ENCODE peak calls at places on chromosomes 11 and 22, in four cellular contexts. D is kidney epithelial cell, S is tibial nerve, A is GM06990. E is an unnamed sample.

GRCh38 chr22:36398602-36399472 is 11.1 kb upstream of the MYH9 start:
- DNase-seq in D (no peak), S (no peak), A (no peak), E (no peak)

GRCh38 chr11:112453601-112454577 is 193.2 kb upstream of the PLET1 start:
- DNase-seq in D (no peak), S (no peak), A (no peak), E (peak; percentile 9)

GRCh38 chr11:12434255-12434654 is 56.9 kb downstream of the PARVA start:
- DNase-seq in D (no peak), S (no peak), A (no peak), E (no peak)

GRCh38 chr11:116725434-116726221 is 47.2 kb downstream of the BUD13 start:
- DNase-seq in D (no peak), S (no peak), A (no peak), E (no peak)

GRCh38 chr11:111982532-111983186 is 42.5 kb upstream of the DLAT start:
- DNase-seq in D (no peak), S (no peak), A (no peak), E (no peak)

GRCh38 chr11:4467043-4467442 is 15.4 kb upstream of the OR52K1 start:
- DNase-seq in D (no peak), S (no peak), A (no peak), E (no peak)

GRCh38 chr11:62664405-62665074 is 470 bp downstream of the C11orf98 start:
- DNase-seq in D (no peak), S (no peak), A (no peak), E (no peak)

GRCh38 chr11:107172996-107173395 is 154.7 kb upstream of the GUCY1A2 start:
- DNase-seq in D (no peak), S (no peak), A (no peak), E (no peak)

GRCh38 chr22:22787151-22787550 is 100.5 kb upstream of the IGLL5 start:
- DNase-seq in D (no peak), S (no peak), A (no peak), E (no peak)

GRCh38 chr22:24289138-24289537 is 18.5 kb downstream of the SPECC1L start:
- DNase-seq in D (no peak), S (no peak), A (no peak), E (no peak)

GRCh38 chr11:46491661-46492331 is 100.2 kb upstream of the CHRM4 start:
- DNase-seq in D (no peak), S (no peak), A (no peak), E (no peak)

GRCh38 chr22:27632451-27633295 is 168.9 kb downstream of the MN1 start:
- DNase-seq in D (no peak), S (no peak), A (no peak), E (no peak)

GRCh38 chr11:133070790-133071189 is 461.5 kb downstream of the OPCML start:
- DNase-seq in D (no peak), S (no peak), A (no peak), E (no peak)

GRCh38 chr11:103367650-103368049 is 258.4 kb downstream of the DYNC2H1 start:
- DNase-seq in D (no peak), S (no peak), A (no peak), E (no peak)

GRCh38 chr11:91876746-91877145 is 347.9 kb upstream of the FAT3 start:
- DNase-seq in D (no peak), S (no peak), A (no peak), E (no peak)

GRCh38 chr11:134124660-134125451 is 56.0 kb downstream of the JAM3 start:
- DNase-seq in D (no peak), S (peak; percentile 40), A (no peak), E (no peak)

GRCh38 chr22:48485144-48486135 is 1342.2 kb downstream of the BRD1 start:
- DNase-seq in D (no peak), S (no peak), A (no peak), E (no peak)

GRCh38 chr11:27864046-27865025 is 164.1 kb upstream of the BDNF start:
- DNase-seq in D (peak; percentile 82), S (no peak), A (no peak), E (no peak)

GRCh38 chr11:76048763-76049162 is 157.5 kb downstream of the WNT11 start:
- DNase-seq in D (no peak), S (no peak), A (peak; percentile 20), E (peak; percentile 16)

GRCh38 chr11:10317776-10318526 is 13.1 kb downstream of the ADM start:
- DNase-seq in D (no peak), S (no peak), A (peak; percentile 70), E (no peak)

GRCh38 chr11:65611028-65611757 is 2.8 kb downstream of the MAP3K11 start:
- DNase-seq in D (no peak), S (no peak), A (no peak), E (no peak)

GRCh38 chr22:30591191-30591587 is 521 bp downstream of the PES1 start:
- DNase-seq in D (no peak), S (no peak), A (no peak), E (no peak)

GRCh38 chr11:1943977-1944376 is 3.2 kb upstream of the MRPL23 start:
- DNase-seq in D (no peak), S (no peak), A (no peak), E (no peak)

GRCh38 chr11:110087820-110088534 is 5.2 kb upstream of the ZC3H12C start:
- DNase-seq in D (peak; percentile 70), S (no peak), A (no peak), E (no peak)

GRCh38 chr22:26972281-26972680 is 314.9 kb downstream of the MIAT start:
- DNase-seq in D (no peak), S (no peak), A (no peak), E (no peak)

GRCh38 chr11:2122222-2122906 is 16.8 kb downstream of the IGF2 start:
- DNase-seq in D (no peak), S (no peak), A (no peak), E (no peak)

GRCh38 chr22:25853078-25853477 is 111.1 kb downstream of the MYO18B start:
- DNase-seq in D (no peak), S (no peak), A (no peak), E (no peak)

GRCh38 chr22:37627545-37627944 is 11.9 kb upstream of the SH3BP1 start:
- DNase-seq in D (no peak), S (no peak), A (no peak), E (peak; percentile 54)

GRCh38 chr11:96326954-96327353 is 16.0 kb downstream of the MAML2 start:
- DNase-seq in D (no peak), S (no peak), A (no peak), E (no peak)

GRCh38 chr11:37657645-37658044 is 1059.6 kb upstream of the RAG2 start:
- DNase-seq in D (no peak), S (no peak), A (no peak), E (no peak)

GRCh38 chr11:44564198-44564597 is 1.3 kb upstream of the CD82 start:
- DNase-seq in D (no peak), S (no peak), A (no peak), E (no peak)

GRCh38 chr22:35452351-35452781 is 52.4 kb downstream of the MCM5 start:
- DNase-seq in D (no peak), S (no peak), A (no peak), E (no peak)

GRCh38 chr22:49547751-49548239 is 279.9 kb downstream of the BRD1 start:
- DNase-seq in D (no peak), S (no peak), A (no peak), E (no peak)
- H3K36me3 ChIP-seq in D (no peaks in the 10 kb centered on the region), S (no peaks in the 10 kb centered on the region), A (no peaks in the 10 kb centered on the region), E (no peaks in the 10 kb centered on the region)

GRCh38 chr11:78752528-78752927 is 177.9 kb upstream of the NARS2 start:
- DNase-seq in D (no peak), S (no peak), A (no peak), E (no peak)
- H3K36me3 ChIP-seq in D (peaks cover 1% of the 10 kb centered on the region), S (no peaks in the 10 kb centered on the region), A (no peaks in the 10 kb centered on the region), E (no peaks in the 10 kb centered on the region)

DNA sequence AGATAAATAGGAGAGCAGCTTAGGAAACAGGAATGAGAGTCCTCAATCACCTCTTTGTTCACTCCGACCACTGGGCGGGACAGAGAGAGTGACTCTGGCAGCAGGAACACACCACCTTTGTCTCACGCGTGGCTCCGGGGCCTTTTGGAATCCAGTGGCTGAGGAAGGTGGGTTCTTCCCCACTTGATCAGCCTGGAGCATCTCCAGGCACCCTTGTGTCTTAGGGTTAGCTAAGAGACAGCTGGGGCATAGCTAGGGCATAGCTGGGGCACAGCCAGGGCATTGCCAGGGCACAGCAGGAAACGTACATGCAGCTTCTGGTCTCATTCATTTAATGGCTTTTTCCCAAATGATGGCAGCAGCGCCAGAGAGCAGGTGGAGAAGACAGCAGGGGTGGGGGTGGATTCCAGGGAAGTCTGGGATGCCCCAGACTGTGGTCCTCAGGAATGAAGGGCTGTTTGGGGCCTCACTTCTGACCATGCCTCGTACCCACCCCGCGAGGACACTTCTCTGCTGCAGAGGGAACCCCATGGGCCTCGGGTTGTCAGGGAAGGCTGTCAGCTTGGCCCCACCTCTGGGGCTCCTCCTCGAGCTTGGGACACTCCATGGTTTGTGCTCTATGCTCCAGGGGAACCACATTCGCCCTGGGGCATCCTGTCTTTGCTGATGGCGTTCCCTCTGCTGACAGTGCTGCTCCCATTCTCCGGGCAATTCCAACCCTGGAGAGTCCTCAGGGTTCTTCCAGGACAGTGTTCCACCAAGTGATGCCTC is 30.4 kb upstream of the SHANK2 start:
- DNase-seq in D (no peak), S (no peak), A (no peak), E (no peak)
- H3K36me3 ChIP-seq in D (no peaks in the 10 kb centered on the region), S (no peaks in the 10 kb centered on the region), A (no peaks in the 10 kb centered on the region), E (no peaks in the 10 kb centered on the region)

GRCh38 chr11:20081336-20081735 is 78.9 kb downstream of the DBX1 start:
- DNase-seq in D (no peak), S (no peak), A (no peak), E (no peak)
- H3K36me3 ChIP-seq in D (no peaks in the 10 kb centered on the region), S (peaks cover 92% of the 10 kb centered on the region), A (no peaks in the 10 kb centered on the region), E (no peaks in the 10 kb centered on the region)

GRCh38 chr22:44664149-44664548 is 37.9 kb upstream of the PRR5 start:
- DNase-seq in D (no peak), S (no peak), A (no peak), E (peak; percentile 51)

GRCh38 chr22:44667276-44667675 is 34.7 kb upstream of the PRR5 start:
- DNase-seq in D (no peak), S (no peak), A (no peak), E (no peak)

GRCh38 chr22:44663256-44663999 is 38.6 kb upstream of the PRR5 start:
- DNase-seq in D (no peak), S (no peak), A (no peak), E (no peak)

GRCh38 chr22:44666207-44666585 is 35.8 kb upstream of the PRR5 start:
- DNase-seq in D (no peak), S (no peak), A (no peak), E (no peak)

GRCh38 chr22:44665115-44665514 is 36.9 kb upstream of the PRR5 start:
- DNase-seq in D (no peak), S (no peak), A (no peak), E (no peak)
- H3K36me3 ChIP-seq in D (no peaks in the 10 kb centered on the region), S (no peaks in the 10 kb centered on the region), A (no peaks in the 10 kb centered on the region), E (no peaks in the 10 kb centered on the region)

DNA sequence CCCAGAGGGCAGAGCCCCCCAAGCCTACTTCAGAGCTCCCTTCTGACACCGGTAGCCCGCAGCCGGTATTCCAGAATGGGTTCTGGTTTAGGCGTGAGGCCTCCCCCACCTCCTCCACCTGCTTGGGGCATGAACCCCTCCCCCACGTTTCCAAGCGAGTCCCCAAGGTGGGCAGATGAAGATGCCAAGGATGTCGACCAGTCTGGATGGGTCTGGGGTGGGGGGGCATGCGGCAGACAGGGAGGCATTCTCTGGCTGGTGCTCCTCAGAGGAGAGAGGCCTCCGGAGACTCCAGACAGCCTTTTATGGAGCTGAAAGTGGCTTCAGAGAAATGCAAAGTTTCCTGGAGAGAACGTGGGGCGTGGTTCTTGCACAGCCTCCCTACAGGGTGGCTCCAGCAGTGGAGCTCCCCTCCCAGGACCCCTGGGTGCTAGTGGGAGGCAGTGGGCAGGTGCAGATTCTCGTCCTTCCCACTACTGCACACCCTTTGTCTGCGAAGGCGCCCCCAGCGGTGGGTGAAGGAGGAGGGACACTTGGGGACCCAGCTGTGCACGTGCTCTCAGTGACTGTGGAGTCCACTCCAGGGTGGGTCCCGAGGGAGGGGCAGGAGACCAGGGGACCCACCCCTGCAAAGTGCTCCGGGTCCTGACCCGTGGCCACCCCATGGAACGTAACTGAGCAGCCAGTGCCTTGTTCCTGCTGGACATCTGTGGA is 4.2 kb downstream of the CCND1 start:
- DNase-seq in D (no peak), S (no peak), A (no peak), E (no peak)
- H3K36me3 ChIP-seq in D (peaks cover 5% of the 10 kb centered on the region), S (peaks cover 38% of the 10 kb centered on the region), A (no peaks in the 10 kb centered on the region), E (no peaks in the 10 kb centered on the region)

E was measured in CD4-positive, alpha-beta memory T cell.